ENCODE peak calls at places on chromosomes 7 and 10, in four cellular contexts. Z, O, A and M are unnamed samples.

GRCh38 chr7:146115665-146116451 is 743 bp upstream of the CNTNAP2 start:
- DNase-seq in Z (peak), O (peak), A (peak), M (peak)

GRCh38 chr10:118732253-118733194 is 22.2 kb downstream of the CACUL1 start:
- DNase-seq in Z (no peak), O (no peak), A (no peak), M (no peak)

GRCh38 chr7:20596653-20597052 is 18.8 kb upstream of the ABCB5 start:
- DNase-seq in Z (peak), O (no peak), A (no peak), M (no peak)

GRCh38 chr7:133481676-133482075 is 228.8 kb downstream of the EXOC4 start:
- DNase-seq in Z (peak), O (no peak), A (no peak), M (no peak)

GRCh38 chr10:49300140-49300974 is 1.4 kb downstream of the C10orf71 start:
- DNase-seq in Z (peak), O (no peak), A (peak), M (no peak)

GRCh38 chr7:33423646-33424020 is 294.3 kb downstream of the BBS9 start:
- DNase-seq in Z (no peak), O (peak), A (no peak), M (peak)

GRCh38 chr7:159009951-159010350 is 134.7 kb downstream of the VIPR2 start:
- DNase-seq in Z (no peak), O (no peak), A (no peak), M (no peak)

GRCh38 chr10:122113161-122113944 is 124.4 kb downstream of the TACC2 start:
- DNase-seq in Z (peak), O (peak), A (peak), M (peak)

GRCh38 chr10:129921801-129922597 is 42.1 kb downstream of the EBF3 start:
- DNase-seq in Z (no peak), O (no peak), A (peak), M (no peak)

GRCh38 chr10:114565066-114565465 is 93.0 kb downstream of the ABLIM1 start:
- DNase-seq in Z (peak), O (no peak), A (no peak), M (no peak)

GRCh38 chr7:36600869-36601530 is 123.3 kb downstream of the AOAH start:
- DNase-seq in Z (no peak), O (no peak), A (no peak), M (no peak)

GRCh38 chr10:114762811-114763210 is 58.8 kb upstream of the FHIP2A start:
- DNase-seq in Z (no peak), O (no peak), A (no peak), M (no peak)

GRCh38 chr7:68841004-68841403 is 757.3 kb upstream of the AUTS2 start:
- DNase-seq in Z (peak), O (no peak), A (no peak), M (no peak)

GRCh38 chr10:93813507-93814465 is 56.0 kb downstream of the LGI1 start:
- DNase-seq in Z (peak), O (peak), A (peak), M (peak)

GRCh38 chr7:158824028-158824427 is 5.3 kb downstream of the ESYT2 start:
- DNase-seq in Z (no peak), O (peak), A (no peak), M (no peak)

GRCh38 chr7:94888542-94888941 is 18.9 kb upstream of the PPP1R9A start:
- DNase-seq in Z (no peak), O (no peak), A (no peak), M (no peak)

GRCh38 chr7:45971171-45971570 is 50.1 kb upstream of the IGFBP3 start:
- DNase-seq in Z (no peak), O (no peak), A (no peak), M (no peak)

GRCh38 chr7:50349963-50350944 is 45.7 kb downstream of the IKZF1 start:
- DNase-seq in Z (no peak), O (peak), A (no peak), M (no peak)

GRCh38 chr7:42876182-42877068 is 35.4 kb downstream of the C7orf25 start:
- DNase-seq in Z (peak), O (peak), A (no peak), M (peak)

GRCh38 chr7:47536705-47537611 is 45.0 kb downstream of the TNS3 start:
- DNase-seq in Z (peak), O (no peak), A (peak), M (peak)

GRCh38 chr10:116809528-116810500 is 39.5 kb upstream of the ENO4 start:
- DNase-seq in Z (no peak), O (no peak), A (no peak), M (peak)

GRCh38 chr10:119541046-119541445 is 1.5 kb downstream of the RGS10 start:
- DNase-seq in Z (peak), O (no peak), A (no peak), M (no peak)

GRCh38 chr10:58743466-58744115 is 230.9 kb downstream of the BICC1 start:
- DNase-seq in Z (peak), O (no peak), A (no peak), M (peak)

GRCh38 chr7:149815661-149816266 is 22.4 kb upstream of the ZNF862 start:
- DNase-seq in Z (no peak), O (no peak), A (peak), M (no peak)

GRCh38 chr10:6162589-6163356 is 40.0 kb upstream of the PFKFB3 start:
- DNase-seq in Z (no peak), O (no peak), A (no peak), M (no peak)

GRCh38 chr10:77685494-77685893 is 47.9 kb upstream of the KCNMA1 start:
- DNase-seq in Z (no peak), O (no peak), A (no peak), M (no peak)

GRCh38 chr7:5501465-5501864 is 77.8 kb upstream of the TNRC18 start:
- DNase-seq in Z (no peak), O (no peak), A (no peak), M (no peak)

GRCh38 chr10:103235775-103236174 is 9.9 kb upstream of the RPEL1 start:
- DNase-seq in Z (no peak), O (no peak), A (no peak), M (no peak)

GRCh38 chr10:118924493-118924892 is 105.0 kb upstream of the NANOS1 start:
- DNase-seq in Z (no peak), O (no peak), A (no peak), M (no peak)

GRCh38 chr10:62424026-62424425 is 49.9 kb downstream of the ZNF365 start:
- DNase-seq in Z (no peak), O (no peak), A (no peak), M (no peak)

GRCh38 chr7:26854932-26855331 is 9.5 kb downstream of the SKAP2 start:
- DNase-seq in Z (no peak), O (no peak), A (no peak), M (no peak)

GRCh38 chr7:44257618-44258422 is 57.0 kb downstream of the YKT6 start:
- DNase-seq in Z (peak), O (peak), A (peak), M (peak)
- TF ChIP-seq CTCF in Z (no peak), O (peak), A (peak), M (no peak)

GRCh38 chr7:84232653-84233052 is 38.1 kb upstream of the SEMA3A start:
- DNase-seq in Z (peak), O (no peak), A (no peak), M (no peak)
- TF ChIP-seq CTCF in Z (peak), O (no peak), A (no peak), M (no peak)

DNA sequence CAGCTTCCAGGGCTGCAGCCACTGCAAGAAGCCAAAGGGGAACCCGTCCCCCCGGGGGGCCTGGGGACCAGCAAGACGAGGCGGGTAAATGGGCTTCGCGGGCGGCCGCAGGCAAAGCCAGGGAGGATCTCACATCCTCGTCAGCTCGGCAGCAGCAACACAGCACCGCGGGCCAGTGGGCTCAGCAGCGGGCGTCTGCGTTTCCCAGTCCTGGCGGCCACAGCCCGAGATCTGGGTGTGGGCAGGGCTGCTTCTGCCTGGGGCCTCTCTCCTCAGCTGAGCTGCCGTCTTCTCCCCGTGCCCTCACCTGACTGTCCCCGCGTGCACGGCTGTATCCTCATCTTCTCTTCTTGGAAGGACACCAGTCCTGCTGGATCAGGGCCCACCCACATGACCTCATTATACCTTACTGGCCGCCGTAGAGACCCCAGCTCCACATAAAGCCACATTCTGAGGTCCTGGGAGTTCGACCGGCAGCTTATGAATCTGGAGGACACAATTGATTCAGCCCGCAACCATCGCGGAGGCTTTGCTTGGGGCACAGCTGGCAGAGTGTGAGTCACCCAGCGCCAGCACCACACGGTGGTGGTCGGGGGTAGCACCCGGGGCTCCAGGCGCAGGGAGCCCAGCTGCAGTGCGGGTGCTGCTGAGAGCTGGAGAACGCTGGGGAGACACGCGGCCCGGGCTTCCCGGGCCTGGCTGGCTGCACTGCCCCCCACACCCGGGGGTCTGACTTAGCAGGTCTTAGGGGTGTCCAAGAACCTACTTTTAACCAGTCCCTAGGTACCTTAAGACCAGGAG is 88.1 kb downstream of the PAXIP1 start:
- DNase-seq in Z (no peak), O (no peak), A (no peak), M (no peak)
- TF ChIP-seq CTCF in Z (no peak), O (no peak), A (no peak), M (no peak)

GRCh38 chr7:12062062-12062461 is 149.0 kb upstream of the TMEM106B start:
- DNase-seq in Z (no peak), O (no peak), A (no peak), M (no peak)
- TF ChIP-seq CTCF in Z (no peak), O (peak), A (no peak), M (no peak)

DNA sequence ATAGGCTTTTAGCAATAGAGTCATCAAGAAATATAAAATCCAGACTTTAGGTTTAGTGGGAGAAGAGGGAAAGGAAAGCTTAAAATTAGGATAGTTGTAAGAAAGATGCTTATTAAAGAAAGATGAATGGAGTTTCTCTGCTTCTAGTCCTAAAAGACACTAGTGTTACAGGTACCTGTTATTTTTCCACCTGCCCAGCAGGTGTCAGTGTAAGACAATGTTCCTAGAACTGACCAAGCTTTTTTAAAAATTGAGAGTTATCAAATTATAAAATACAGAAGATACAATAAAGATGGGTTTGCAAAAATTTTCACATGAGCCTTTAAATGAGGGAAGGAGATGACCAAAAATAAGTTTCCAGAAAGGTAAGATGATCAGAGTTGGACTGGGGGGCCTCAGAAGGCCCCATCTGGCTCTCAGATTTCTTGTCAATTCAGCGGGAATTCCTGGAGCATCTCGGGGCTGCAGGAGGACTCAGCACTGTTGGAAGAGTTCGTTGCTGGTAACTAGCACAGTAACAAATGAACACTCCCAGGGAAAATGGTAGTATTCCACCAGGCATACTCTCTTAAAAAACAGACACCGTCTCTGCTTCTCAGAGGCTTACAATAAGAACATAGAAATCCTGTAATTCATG is 71.9 kb upstream of the PIK3CG start:
- DNase-seq in Z (peak), O (peak), A (no peak), M (peak)
- TF ChIP-seq CTCF in Z (peak), O (peak), A (peak), M (peak)

GRCh38 chr10:70671229-70671588 is 1.1 kb upstream of the ADAMTS14 start:
- DNase-seq in Z (no peak), O (no peak), A (no peak), M (no peak)

GRCh38 chr10:70672993-70673928 is 955 bp downstream of the ADAMTS14 start:
- DNase-seq in Z (peak), O (peak), A (no peak), M (no peak)

GRCh38 chr10:70672165-70672992 is at the start of gene ADAMTS14:
- DNase-seq in Z (peak), O (peak), A (peak), M (peak)

GRCh38 chr10:70669732-70670317 is 2.5 kb upstream of the ADAMTS14 start:
- DNase-seq in Z (no peak), O (no peak), A (no peak), M (no peak)

DNA sequence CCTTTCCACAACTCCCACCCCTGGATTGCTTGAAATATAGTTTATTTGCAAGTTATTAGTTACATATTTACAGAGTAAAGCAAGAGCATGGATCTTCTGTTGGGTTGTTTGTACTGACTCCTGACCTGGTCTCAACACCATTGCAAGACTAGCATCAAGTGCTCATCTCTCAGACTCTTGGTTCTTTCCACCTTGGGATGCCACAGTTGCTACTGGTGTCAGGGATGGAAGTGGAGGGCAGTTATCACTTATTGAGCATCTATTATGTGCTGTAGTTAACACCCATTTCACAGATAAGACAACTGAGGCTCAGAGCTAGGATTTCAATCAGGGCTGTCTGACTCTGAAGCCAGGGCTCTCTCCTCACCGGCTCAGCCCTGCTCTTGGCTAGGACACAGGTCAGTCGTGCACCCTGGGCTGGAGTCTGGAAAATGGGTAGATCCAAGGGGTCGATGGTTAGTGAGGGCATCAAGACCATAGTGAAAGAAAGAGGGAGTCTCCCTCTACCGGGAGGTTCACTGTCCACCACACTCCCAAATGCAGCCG is 614 bp upstream of the ADAMTS14 start:
- DNase-seq in Z (peak), O (no peak), A (no peak), M (no peak)
- TF ChIP-seq CTCF in Z (peak), O (no peak), A (no peak), M (no peak)

GRCh38 chr10:113459672-113460280 is 93.1 kb upstream of the HABP2 start:
- DNase-seq in Z (no peak), O (no peak), A (no peak), M (no peak)
- TF ChIP-seq CTCF in Z (no peak), O (no peak), A (no peak), M (no peak)

DNA sequence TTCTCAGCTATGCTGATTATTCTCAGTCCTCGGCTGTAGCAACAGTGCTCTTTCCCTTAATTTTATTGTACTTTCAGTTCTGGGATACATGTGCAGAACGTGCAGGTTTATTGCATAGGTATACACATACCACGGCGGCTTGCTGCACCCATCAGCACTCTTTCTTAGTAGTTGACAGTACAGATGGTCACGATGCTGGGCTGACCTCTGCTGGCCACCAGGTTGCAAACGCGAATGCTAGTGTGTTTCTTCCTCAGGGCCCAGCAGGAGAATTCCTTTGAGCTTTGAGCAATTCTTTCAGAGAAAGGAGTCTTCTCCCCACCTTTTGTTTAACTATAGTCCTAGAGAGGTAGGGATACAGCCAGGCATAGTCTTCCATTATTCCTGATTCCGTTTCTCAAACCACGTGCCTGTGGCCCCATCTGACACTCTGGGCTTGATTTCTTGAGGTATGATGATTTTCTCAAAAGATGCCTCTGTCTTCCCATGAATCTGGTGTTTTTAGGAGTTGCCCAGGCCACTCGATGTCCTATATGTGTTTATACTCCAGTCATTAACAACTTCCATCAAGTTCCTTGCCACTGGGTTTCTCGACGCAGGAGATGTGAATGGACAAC is 48.9 kb upstream of the CDC14C start:
- DNase-seq in Z (peak), O (no peak), A (peak), M (peak)
- TF ChIP-seq CTCF in Z (peak), O (peak), A (no peak), M (peak)

GRCh38 chr7:153628825-153629224 is 423.4 kb upstream of the DPP6 start:
- DNase-seq in Z (no peak), O (no peak), A (no peak), M (no peak)
- TF ChIP-seq CTCF in Z (no peak), O (no peak), A (no peak), M (no peak)